ENCODE peak calls at places on chromosome X, in five cellular contexts. One of them, this sample, is unnamed.

GRCh38 chrX:12002876-12003275 is 135.4 kb upstream of the FRMPD4 start:
- DNase-seq in A549: no peak
- DNase-seq in fibroblast of mammary gland: no peak
- DNase-seq in endothelial cell: no peak
- DNase-seq in CD8-positive, alpha-beta T cell: no peak
- DNase-seq in this sample: no peak

GRCh38 chrX:14607446-14607845 is 78.1 kb downstream of the GLRA2 start:
- DNase-seq in A549: no peak
- DNase-seq in fibroblast of mammary gland: no peak
- DNase-seq in endothelial cell: no peak
- DNase-seq in CD8-positive, alpha-beta T cell: no peak
- DNase-seq in this sample: no peak

GRCh38 chrX:107676559-107677378 is 48.5 kb downstream of the PRPS1 start:
- DNase-seq in A549: peak; percentile 62
- DNase-seq in fibroblast of mammary gland: peak; percentile 97
- DNase-seq in endothelial cell: no peak
- DNase-seq in CD8-positive, alpha-beta T cell: peak; percentile 45
- DNase-seq in this sample: peak; percentile 61

GRCh38 chrX:105150557-105150956 is 69.9 kb downstream of the TEX13A start:
- DNase-seq in A549: no peak
- DNase-seq in fibroblast of mammary gland: no peak
- DNase-seq in endothelial cell: no peak
- DNase-seq in CD8-positive, alpha-beta T cell: no peak
- DNase-seq in this sample: no peak

GRCh38 chrX:131728295-131729145 is 184.6 kb downstream of the OR13H1 start:
- DNase-seq in A549: no peak
- DNase-seq in fibroblast of mammary gland: peak; percentile 88
- DNase-seq in endothelial cell: no peak
- DNase-seq in CD8-positive, alpha-beta T cell: peak; percentile 82
- DNase-seq in this sample: peak; percentile 79

GRCh38 chrX:56986138-56986537 is 9.2 kb downstream of the SPIN3 start:
- DNase-seq in A549: no peak
- DNase-seq in fibroblast of mammary gland: no peak
- DNase-seq in endothelial cell: no peak
- DNase-seq in CD8-positive, alpha-beta T cell: no peak
- DNase-seq in this sample: no peak

GRCh38 chrX:14673236-14673635 is 143.9 kb downstream of the GLRA2 start:
- DNase-seq in A549: no peak
- DNase-seq in fibroblast of mammary gland: peak; percentile 33
- DNase-seq in endothelial cell: no peak
- DNase-seq in CD8-positive, alpha-beta T cell: no peak
- DNase-seq in this sample: no peak

GRCh38 chrX:56812515-56813105 is 83.6 kb downstream of the NBDY start:
- DNase-seq in A549: no peak
- DNase-seq in fibroblast of mammary gland: no peak
- DNase-seq in endothelial cell: no peak
- DNase-seq in CD8-positive, alpha-beta T cell: no peak
- DNase-seq in this sample: no peak

GRCh38 chrX:21666252-21666651 is 8.1 kb upstream of the KLHL34 start:
- DNase-seq in A549: no peak
- DNase-seq in fibroblast of mammary gland: no peak
- DNase-seq in endothelial cell: no peak
- DNase-seq in CD8-positive, alpha-beta T cell: no peak
- DNase-seq in this sample: no peak

GRCh38 chrX:23826653-23827052 is 43.7 kb downstream of the SAT1 start:
- DNase-seq in A549: no peak
- DNase-seq in fibroblast of mammary gland: no peak
- DNase-seq in endothelial cell: no peak
- DNase-seq in CD8-positive, alpha-beta T cell: no peak
- DNase-seq in this sample: no peak

GRCh38 chrX:140815868-140816267 is 106.3 kb downstream of the LINC00632 start:
- DNase-seq in A549: no peak
- DNase-seq in fibroblast of mammary gland: peak; percentile 24
- DNase-seq in endothelial cell: no peak
- DNase-seq in CD8-positive, alpha-beta T cell: no peak
- DNase-seq in this sample: peak; percentile 1

GRCh38 chrX:77442728-77443127 is 4.5 kb upstream of the FGF16 start:
- DNase-seq in A549: peak; percentile 11
- DNase-seq in fibroblast of mammary gland: peak; percentile 79
- DNase-seq in endothelial cell: no peak
- DNase-seq in CD8-positive, alpha-beta T cell: no peak
- DNase-seq in this sample: no peak

GRCh38 chrX:23854122-23854521 is 53.6 kb downstream of the APOO start:
- DNase-seq in A549: no peak
- DNase-seq in fibroblast of mammary gland: no peak
- DNase-seq in endothelial cell: no peak
- DNase-seq in CD8-positive, alpha-beta T cell: no peak
- DNase-seq in this sample: no peak

DNA sequence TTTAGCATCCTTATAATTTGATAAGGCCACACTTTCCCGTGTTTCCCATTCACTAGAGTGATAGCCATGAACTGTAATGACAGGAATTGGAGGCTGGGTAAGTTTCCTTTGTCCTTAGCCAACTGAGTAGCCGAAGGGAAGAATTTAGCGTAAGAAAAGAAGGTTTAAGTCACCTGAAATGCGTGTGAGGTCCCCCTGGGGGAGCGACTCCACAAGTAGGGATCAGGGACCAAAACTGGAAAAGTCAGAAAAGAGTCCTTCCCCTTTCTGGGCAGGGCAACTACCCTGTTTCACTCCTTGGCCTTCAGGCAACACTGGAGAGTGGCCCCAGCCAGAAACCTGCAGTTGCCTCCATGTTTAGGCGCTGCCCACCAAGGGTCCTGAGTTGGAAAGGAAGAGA is 81.6 kb upstream of the MED14 start:
- DNase-seq in A549: no peak
- DNase-seq in fibroblast of mammary gland: no peak
- DNase-seq in endothelial cell: no peak
- DNase-seq in CD8-positive, alpha-beta T cell: no peak
- DNase-seq in this sample: no peak
- TF ChIP-seq CTCF in A549: no peak
- TF ChIP-seq CTCF in fibroblast of mammary gland: no peak
- TF ChIP-seq CTCF in endothelial cell: no peak
- TF ChIP-seq CTCF in CD8-positive, alpha-beta T cell: no peak
- TF ChIP-seq CTCF in this sample: no peak

GRCh38 chrX:152904151-152905080 is 6.5 kb downstream of the ZNF185 start:
- DNase-seq in A549: peak; percentile 75
- DNase-seq in fibroblast of mammary gland: peak; percentile 65
- DNase-seq in endothelial cell: peak; percentile 56
- DNase-seq in CD8-positive, alpha-beta T cell: peak; percentile 43
- DNase-seq in this sample: peak; percentile 11
- TF ChIP-seq CTCF in A549: peak; percentile 51
- TF ChIP-seq CTCF in fibroblast of mammary gland: peak; percentile 80
- TF ChIP-seq CTCF in endothelial cell: peak; percentile 77
- TF ChIP-seq CTCF in CD8-positive, alpha-beta T cell: peak; percentile 36
- TF ChIP-seq CTCF in this sample: peak; percentile 84

GRCh38 chrX:20177093-20177492 is 35.5 kb upstream of the EIF1AX start:
- DNase-seq in A549: no peak
- DNase-seq in fibroblast of mammary gland: no peak
- DNase-seq in endothelial cell: no peak
- DNase-seq in CD8-positive, alpha-beta T cell: no peak
- DNase-seq in this sample: no peak
- TF ChIP-seq CTCF in A549: no peak
- TF ChIP-seq CTCF in fibroblast of mammary gland: no peak
- TF ChIP-seq CTCF in endothelial cell: no peak
- TF ChIP-seq CTCF in CD8-positive, alpha-beta T cell: no peak
- TF ChIP-seq CTCF in this sample: no peak

GRCh38 chrX:25021132-25021498 is 5.3 kb upstream of the ARX start:
- DNase-seq in A549: peak; percentile 37
- DNase-seq in fibroblast of mammary gland: no peak
- DNase-seq in endothelial cell: no peak
- DNase-seq in CD8-positive, alpha-beta T cell: no peak
- DNase-seq in this sample: no peak

GRCh38 chrX:25019707-25020390 is 4.1 kb upstream of the ARX start:
- DNase-seq in A549: no peak
- DNase-seq in fibroblast of mammary gland: no peak
- DNase-seq in endothelial cell: no peak
- DNase-seq in CD8-positive, alpha-beta T cell: no peak
- DNase-seq in this sample: no peak

GRCh38 chrX:25023908-25024307 is 8.1 kb upstream of the ARX start:
- DNase-seq in A549: no peak
- DNase-seq in fibroblast of mammary gland: no peak
- DNase-seq in endothelial cell: no peak
- DNase-seq in CD8-positive, alpha-beta T cell: no peak
- DNase-seq in this sample: no peak

GRCh38 chrX:25020391-25021131 is 4.8 kb upstream of the ARX start:
- DNase-seq in A549: peak; percentile 80
- DNase-seq in fibroblast of mammary gland: no peak
- DNase-seq in endothelial cell: peak; percentile 70
- DNase-seq in CD8-positive, alpha-beta T cell: peak; percentile 24
- DNase-seq in this sample: no peak

DNA sequence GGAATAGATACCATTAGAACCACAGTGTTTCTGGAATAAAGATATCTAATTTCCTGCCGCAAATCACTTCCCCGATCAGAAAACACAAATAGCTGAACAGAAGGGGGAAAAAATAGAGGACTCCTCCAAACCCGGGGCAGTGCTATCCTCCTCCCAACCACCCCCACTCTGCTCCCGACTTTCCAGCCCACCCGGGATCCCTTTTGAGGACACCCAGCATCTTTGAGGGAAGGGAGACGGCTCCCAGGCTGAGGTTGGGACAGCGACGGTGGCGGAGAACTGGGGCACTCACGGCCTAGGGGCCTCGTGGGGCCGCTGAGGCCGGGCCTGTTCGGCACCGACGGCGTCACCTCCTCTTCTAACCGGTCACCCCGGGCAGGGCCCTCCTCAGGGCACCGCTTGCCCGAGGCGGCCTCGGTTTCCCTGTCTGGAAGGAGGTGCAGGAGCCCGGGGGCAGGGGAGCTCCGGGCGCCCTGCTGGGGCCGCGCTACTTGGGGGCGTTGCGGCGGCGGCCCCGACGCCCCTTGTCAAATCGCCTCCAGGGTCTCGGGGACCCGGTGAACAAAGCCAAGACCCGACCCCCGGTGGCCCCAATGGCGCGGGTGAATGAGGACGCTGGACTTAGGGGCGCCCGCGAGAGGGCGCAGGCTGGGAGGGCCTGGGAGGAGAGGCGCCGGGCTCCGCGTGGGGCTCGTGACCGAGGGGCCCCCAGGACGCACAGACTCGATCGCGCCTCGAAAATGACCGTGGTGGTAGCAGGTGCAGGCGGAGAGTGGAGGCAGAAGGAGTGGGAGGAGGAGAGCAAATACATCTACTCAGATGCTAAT is 6.9 kb upstream of the ARX start:
- DNase-seq in A549: no peak
- DNase-seq in fibroblast of mammary gland: no peak
- DNase-seq in endothelial cell: no peak
- DNase-seq in CD8-positive, alpha-beta T cell: no peak
- DNase-seq in this sample: no peak
- TF ChIP-seq CTCF in A549: peak; percentile 30
- TF ChIP-seq CTCF in fibroblast of mammary gland: no peak
- TF ChIP-seq CTCF in endothelial cell: no peak
- TF ChIP-seq CTCF in CD8-positive, alpha-beta T cell: no peak
- TF ChIP-seq CTCF in this sample: no peak

GRCh38 chrX:130592204-130592603 is 190.4 kb downstream of the RBMX2 start:
- DNase-seq in A549: no peak
- DNase-seq in fibroblast of mammary gland: no peak
- DNase-seq in endothelial cell: no peak
- DNase-seq in CD8-positive, alpha-beta T cell: no peak
- DNase-seq in this sample: no peak

DNA sequence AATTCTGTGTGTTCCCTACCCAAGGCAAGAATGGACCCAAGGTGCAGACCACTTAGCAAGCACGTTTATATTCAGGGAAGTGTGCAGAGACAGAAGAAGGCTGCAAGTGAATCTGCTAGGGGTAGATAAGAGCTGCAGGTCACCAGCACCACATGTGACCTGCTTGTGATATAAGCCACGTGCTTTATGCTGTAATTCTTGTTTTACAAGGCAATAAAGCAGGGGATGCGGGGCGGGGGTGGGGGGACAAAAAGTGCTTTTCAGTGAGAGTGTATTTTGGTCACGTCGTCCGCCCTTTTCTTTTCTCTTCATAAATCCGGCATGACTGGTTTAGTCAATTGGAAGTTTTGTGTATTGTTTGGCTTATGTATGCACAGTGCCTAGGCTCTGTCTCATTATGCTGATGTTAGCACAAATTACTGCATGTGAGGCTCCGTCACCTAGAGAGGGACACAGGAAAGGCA is 192.7 kb downstream of the RBMX2 start:
- DNase-seq in A549: no peak
- DNase-seq in fibroblast of mammary gland: no peak
- DNase-seq in endothelial cell: no peak
- DNase-seq in CD8-positive, alpha-beta T cell: no peak
- DNase-seq in this sample: no peak
- TF ChIP-seq CTCF in A549: no peak
- TF ChIP-seq CTCF in fibroblast of mammary gland: no peak
- TF ChIP-seq CTCF in endothelial cell: no peak
- TF ChIP-seq CTCF in CD8-positive, alpha-beta T cell: no peak
- TF ChIP-seq CTCF in this sample: no peak

DNA sequence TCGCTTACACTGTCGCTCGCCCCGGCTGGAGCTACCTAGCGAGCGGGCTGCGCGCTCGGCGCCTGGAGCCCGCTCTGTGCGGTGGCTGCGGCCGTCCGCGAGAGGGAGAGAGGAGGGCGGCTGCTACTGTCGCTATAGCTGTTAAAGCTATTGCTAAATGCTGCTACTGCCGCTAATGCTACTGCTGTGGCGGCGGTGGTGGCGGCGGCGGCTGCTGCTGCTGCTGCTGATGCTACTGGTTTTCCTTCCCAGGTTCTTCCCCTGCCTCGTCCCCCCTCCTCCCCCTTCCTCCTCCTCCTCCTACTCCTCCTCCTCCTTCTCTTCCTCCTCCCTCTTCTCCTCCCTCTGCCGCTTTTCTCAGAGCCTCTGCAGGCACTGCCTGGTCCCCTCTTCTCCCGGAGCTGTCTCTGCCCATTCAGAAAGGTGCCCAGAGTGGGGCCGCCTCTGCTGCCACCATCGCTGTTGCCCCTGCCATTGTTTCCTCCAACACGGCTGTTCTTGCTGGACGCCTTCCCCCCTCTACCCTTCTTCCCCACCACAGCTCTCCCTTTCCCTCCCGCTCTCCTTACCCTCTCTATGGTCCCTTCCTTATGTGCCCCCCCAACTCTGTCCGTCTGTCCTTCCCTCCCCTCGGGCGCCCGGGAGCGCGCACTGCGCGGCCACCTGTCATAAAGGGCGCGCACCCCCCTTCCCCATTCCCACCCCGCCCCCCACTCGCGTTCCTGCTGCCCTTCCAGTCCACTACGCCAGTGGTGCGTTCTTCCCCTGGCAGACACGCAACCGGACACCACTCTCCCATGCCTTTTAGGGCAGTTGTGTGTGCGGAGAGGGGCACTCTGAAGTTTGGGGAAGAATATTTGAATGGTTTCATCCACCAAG is at the start of gene NEXMIF:
- DNase-seq in A549: peak; percentile 45
- DNase-seq in fibroblast of mammary gland: peak; percentile 7
- DNase-seq in endothelial cell: peak; percentile 47
- DNase-seq in CD8-positive, alpha-beta T cell: peak; percentile 22
- DNase-seq in this sample: no peak
- TF ChIP-seq CTCF in A549: no peak
- TF ChIP-seq CTCF in fibroblast of mammary gland: no peak
- TF ChIP-seq CTCF in endothelial cell: no peak
- TF ChIP-seq CTCF in CD8-positive, alpha-beta T cell: no peak
- TF ChIP-seq CTCF in this sample: no peak

GRCh38 chrX:153333821-153334653 is at the start of gene ZNF275:
- DNase-seq in A549: peak; percentile 65
- DNase-seq in fibroblast of mammary gland: peak; percentile 57
- DNase-seq in endothelial cell: peak; percentile 75
- DNase-seq in CD8-positive, alpha-beta T cell: peak; percentile 79
- DNase-seq in this sample: peak; percentile 35
- TF ChIP-seq CTCF in A549: no peak
- TF ChIP-seq CTCF in fibroblast of mammary gland: no peak
- TF ChIP-seq CTCF in endothelial cell: no peak
- TF ChIP-seq CTCF in CD8-positive, alpha-beta T cell: no peak
- TF ChIP-seq CTCF in this sample: no peak